ENCODE peak calls at places on chromosomes 5 and 9, in six cellular contexts. A is upper lobe of right lung; Y is CD8-positive, alpha-beta memory T cell; U is fibroblast of lung; F is astrocyte of the spinal cord; L is right atrium auricular region. J is an unnamed sample.

GRCh38 chr5:79924936-79925893 is 65.8 kb downstream of the MTX3 start:
- DNase-seq in A (no peak), Y (peak), U (no peak), F (no peak), L (no peak), J (no peak)

GRCh38 chr5:32991416-32991805 is 280.3 kb downstream of the NPR3 start:
- DNase-seq in A (no peak), Y (no peak), U (no peak), F (no peak), L (no peak), J (no peak)

GRCh38 chr5:163401271-163401670 is 36.1 kb upstream of the CCNG1 start:
- DNase-seq in A (no peak), Y (no peak), U (no peak), F (no peak), L (no peak), J (no peak)

GRCh38 chr9:68533678-68534077 is 7.0 kb downstream of the TMEM252 start:
- DNase-seq in A (no peak), Y (no peak), U (no peak), F (no peak), L (no peak), J (no peak)

GRCh38 chr5:8689773-8690172 is 820.8 kb downstream of the MTRR start:
- DNase-seq in A (no peak), Y (no peak), U (no peak), F (no peak), L (no peak), J (no peak)

GRCh38 chr5:172142709-172143215 is 45.3 kb downstream of the STK10 start:
- DNase-seq in A (no peak), Y (no peak), U (peak), F (no peak), L (no peak), J (no peak)

GRCh38 chr5:52801329-52801728 is 13.6 kb downstream of the ITGA1 start:
- DNase-seq in A (no peak), Y (no peak), U (peak), F (peak), L (no peak), J (no peak)

GRCh38 chr5:113166710-113167366 is 190.2 kb downstream of the DCP2 start:
- DNase-seq in A (no peak), Y (no peak), U (peak), F (peak), L (no peak), J (peak)

GRCh38 chr5:109163336-109163735 is 246.4 kb downstream of the PJA2 start:
- DNase-seq in A (no peak), Y (no peak), U (no peak), F (no peak), L (no peak), J (no peak)

GRCh38 chr9:130053504-130054427 is at the start of gene GPR107:
- DNase-seq in A (peak), Y (peak), U (peak), F (peak), L (peak), J (peak)

GRCh38 chr5:114450516-114450909 is 88.6 kb downstream of the KCNN2 start:
- DNase-seq in A (no peak), Y (no peak), U (no peak), F (no peak), L (no peak), J (no peak)

GRCh38 chr9:131707677-131708612 is 31.9 kb downstream of the RAPGEF1 start:
- DNase-seq in A (peak), Y (no peak), U (peak), F (peak), L (peak), J (peak)

GRCh38 chr5:155898284-155898683 is 428.7 kb upstream of the SGCD start:
- DNase-seq in A (no peak), Y (no peak), U (peak), F (no peak), L (no peak), J (no peak)

GRCh38 chr5:72523960-72524582 is 16.9 kb upstream of the ZNF366 start:
- DNase-seq in A (no peak), Y (no peak), U (peak), F (peak), L (no peak), J (no peak)

GRCh38 chr5:130337179-130337888 is 433.1 kb downstream of the CHSY3 start:
- DNase-seq in A (no peak), Y (no peak), U (peak), F (peak), L (no peak), J (no peak)

GRCh38 chr5:177335043-177335700 is 16.3 kb downstream of the LMAN2 start:
- DNase-seq in A (no peak), Y (no peak), U (no peak), F (no peak), L (no peak), J (no peak)

GRCh38 chr5:15209053-15209762 is 290.8 kb upstream of the FBXL7 start:
- DNase-seq in A (no peak), Y (no peak), U (no peak), F (no peak), L (no peak), J (no peak)

GRCh38 chr5:15206133-15206532 is 293.8 kb upstream of the FBXL7 start:
- DNase-seq in A (no peak), Y (no peak), U (no peak), F (no peak), L (no peak), J (no peak)

GRCh38 chr5:15203376-15203775 is 296.6 kb upstream of the FBXL7 start:
- DNase-seq in A (no peak), Y (no peak), U (no peak), F (peak), L (no peak), J (no peak)
- H3K4me3 ChIP-seq in A (no peak), Y (no peak), U (no peak), F (no peak), L (no peak), J (no peak)

DNA sequence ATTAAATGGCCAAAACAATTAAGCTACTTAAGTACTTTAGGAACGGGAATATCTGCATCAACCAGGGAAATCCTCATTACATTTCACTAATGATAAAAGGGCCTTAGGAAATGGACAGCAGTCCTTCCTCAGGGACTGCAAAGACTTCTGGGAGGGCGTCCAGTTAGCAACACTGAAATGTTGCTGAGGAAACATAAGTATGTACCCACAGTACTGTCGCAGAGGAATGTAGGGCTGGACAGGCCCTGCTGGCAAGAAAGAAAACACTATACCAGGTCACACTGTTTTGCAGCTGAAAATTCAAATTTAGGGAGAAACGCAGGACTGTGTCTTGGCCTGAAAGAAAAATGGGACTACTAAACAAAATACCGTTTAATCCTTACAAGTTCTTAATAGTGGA is 1.3 kb downstream of the C5orf15 start:
- DNase-seq in A (no peak), Y (no peak), U (peak), F (peak), L (no peak), J (no peak)
- H3K4me3 ChIP-seq in A (peak), Y (no peak), U (peak), F (peak), L (no peak), J (peak)

GRCh38 chr5:139296198-139296597 is 2.7 kb downstream of the MATR3 start:
- DNase-seq in A (no peak), Y (no peak), U (no peak), F (no peak), L (no peak), J (no peak)
- H3K4me3 ChIP-seq in A (peak), Y (no peak), U (peak), F (no peak), L (no peak), J (peak)

GRCh38 chr5:41275813-41276512 is 62.6 kb upstream of the C6 start:
- DNase-seq in A (no peak), Y (no peak), U (no peak), F (no peak), L (no peak), J (no peak)

GRCh38 chr5:41266377-41266776 is 53.0 kb upstream of the C6 start:
- DNase-seq in A (no peak), Y (no peak), U (no peak), F (no peak), L (no peak), J (no peak)

GRCh38 chr5:41268894-41269293 is 55.6 kb upstream of the C6 start:
- DNase-seq in A (no peak), Y (no peak), U (no peak), F (no peak), L (no peak), J (no peak)

GRCh38 chr5:41270423-41271251 is 57.3 kb upstream of the C6 start:
- DNase-seq in A (no peak), Y (no peak), U (peak), F (peak), L (no peak), J (peak)
- H3K4me3 ChIP-seq in A (no peak), Y (no peak), U (no peak), F (no peak), L (no peak), J (no peak)

J was measured in MG63.